ENCODE peak calls at places on chromosome 17, in ten cellular contexts. Y, D, K, X, C, P, R, A, T and B are unnamed samples.

GRCh38 chr17:82376042-82376730 is 4.6 kb downstream of the UTS2R start:
- DNase-seq in Y (no peak), D (no peak), K (no peak), X (no peak), C (no peak), P (no peak), R (no peak), A (no peak), T (no peak), B (no peak)

GRCh38 chr17:62968445-62968923 is 2.4 kb downstream of the TANC2 start:
- DNase-seq in Y (no peak), D (peak), K (peak), X (peak), C (peak), P (peak), R (peak), A (no peak), T (peak), B (peak)

GRCh38 chr17:57862990-57863667 is 13.3 kb upstream of the MRPS23 start:
- DNase-seq in Y (no peak), D (no peak), K (no peak), X (no peak), C (no peak), P (peak), R (no peak), A (no peak), T (no peak), B (no peak)

GRCh38 chr17:69093279-69093789 is 32.6 kb upstream of the ABCA9 start:
- DNase-seq in Y (no peak), D (peak), K (no peak), X (no peak), C (no peak), P (no peak), R (no peak), A (no peak), T (no peak), B (no peak)

GRCh38 chr17:38742431-38743308 is 5.5 kb downstream of the PCGF2 start:
- DNase-seq in Y (no peak), D (peak), K (no peak), X (no peak), C (peak), P (no peak), R (peak), A (peak), T (no peak), B (peak)

GRCh38 chr17:50206604-50207293 is 5.3 kb upstream of the COL1A1 start:
- DNase-seq in Y (peak), D (peak), K (peak), X (no peak), C (peak), P (peak), R (no peak), A (peak), T (peak), B (no peak)

GRCh38 chr17:44999433-44999832 is 31.3 kb upstream of the C1QL1 start:
- DNase-seq in Y (no peak), D (no peak), K (no peak), X (no peak), C (no peak), P (no peak), R (no peak), A (no peak), T (no peak), B (no peak)

GRCh38 chr17:27567563-27567859 is 63.5 kb upstream of the LGALS9 start:
- DNase-seq in Y (no peak), D (no peak), K (no peak), X (no peak), C (no peak), P (no peak), R (no peak), A (no peak), T (no peak), B (no peak)

GRCh38 chr17:58329035-58329807 is 626 bp upstream of the TSPOAP1 start:
- DNase-seq in Y (no peak), D (no peak), K (peak), X (peak), C (peak), P (no peak), R (no peak), A (no peak), T (peak), B (peak)

GRCh38 chr17:1972429-1973160 is 52.5 kb downstream of the RTN4RL1 start:
- DNase-seq in Y (no peak), D (no peak), K (no peak), X (no peak), C (peak), P (no peak), R (no peak), A (no peak), T (no peak), B (no peak)

GRCh38 chr17:35515027-35515426 is 22.5 kb downstream of the SLFN12L start:
- DNase-seq in Y (no peak), D (no peak), K (no peak), X (no peak), C (no peak), P (no peak), R (no peak), A (no peak), T (no peak), B (no peak)

GRCh38 chr17:19743101-19744100 is 4.7 kb downstream of the ALDH3A1 start:
- DNase-seq in Y (peak), D (no peak), K (no peak), X (no peak), C (no peak), P (no peak), R (no peak), A (no peak), T (no peak), B (no peak)

GRCh38 chr17:57989011-57989345 is 924 bp upstream of the VEZF1 start:
- DNase-seq in Y (peak), D (peak), K (peak), X (no peak), C (no peak), P (peak), R (no peak), A (no peak), T (no peak), B (no peak)

GRCh38 chr17:42748202-42748905 is 3.5 kb upstream of the EZH1 start:
- DNase-seq in Y (no peak), D (no peak), K (no peak), X (no peak), C (no peak), P (no peak), R (no peak), A (no peak), T (no peak), B (no peak)

GRCh38 chr17:29138991-29139682 is 41.1 kb downstream of the MYO18A start:
- DNase-seq in Y (peak), D (no peak), K (no peak), X (no peak), C (peak), P (no peak), R (no peak), A (no peak), T (no peak), B (no peak)

GRCh38 chr17:57678393-57678792 is 66.7 kb downstream of the CCDC182 start:
- DNase-seq in Y (peak), D (no peak), K (no peak), X (no peak), C (no peak), P (peak), R (no peak), A (peak), T (no peak), B (no peak)

GRCh38 chr17:7252176-7253043 is at the start of gene ELP5:
- DNase-seq in Y (peak), D (peak), K (peak), X (peak), C (peak), P (peak), R (peak), A (peak), T (peak), B (peak)

GRCh38 chr17:64326420-64327054 is 63.5 kb upstream of the TEX2 start:
- DNase-seq in Y (peak), D (peak), K (no peak), X (no peak), C (peak), P (no peak), R (peak), A (no peak), T (no peak), B (peak)

GRCh38 chr17:43559161-43559816 is 13.1 kb upstream of the ETV4 start:
- DNase-seq in Y (no peak), D (no peak), K (no peak), X (no peak), C (no peak), P (peak), R (no peak), A (no peak), T (no peak), B (no peak)

GRCh38 chr17:36461330-36462110 is 25.0 kb upstream of the ZNHIT3 start:
- DNase-seq in Y (no peak), D (no peak), K (no peak), X (no peak), C (no peak), P (peak), R (no peak), A (no peak), T (no peak), B (no peak)

GRCh38 chr17:28725660-28726395 is at the start of gene TLCD1:
- DNase-seq in Y (peak), D (peak), K (peak), X (no peak), C (peak), P (peak), R (no peak), A (peak), T (peak), B (no peak)

GRCh38 chr17:82974136-82974952 is 105.1 kb upstream of the METRNL start:
- DNase-seq in Y (no peak), D (no peak), K (no peak), X (no peak), C (no peak), P (peak), R (no peak), A (no peak), T (no peak), B (no peak)

DNA sequence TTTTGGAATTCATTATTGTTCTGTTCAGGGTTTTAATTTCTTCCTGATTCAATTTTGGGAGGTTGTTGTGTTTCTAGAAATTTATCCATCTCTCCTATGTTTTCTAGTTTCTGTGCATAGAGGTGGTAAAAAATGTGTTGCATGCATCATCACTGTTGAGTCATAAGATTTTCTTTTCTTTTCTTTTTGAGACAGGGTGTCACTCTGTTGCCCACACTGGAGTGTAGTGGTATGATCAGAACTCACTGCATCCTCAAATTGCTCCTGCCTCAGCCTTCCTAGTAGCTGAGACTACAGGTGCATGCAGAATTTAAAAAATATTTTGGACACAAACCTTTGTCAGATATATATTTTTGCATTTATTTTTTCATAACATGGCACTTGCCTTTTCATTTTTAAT is 184.8 kb downstream of the BCAS3 start:
- DNase-seq in Y (no peak), D (no peak), K (no peak), X (no peak), C (no peak), P (no peak), R (no peak), A (no peak), T (no peak), B (no peak)
- TF ChIP-seq CTCF in Y (no peak), D (no peak), K (no peak), X (no peak), C (no peak), P (no peak), R (no peak), A (no peak), T (no peak), B (no peak)

DNA sequence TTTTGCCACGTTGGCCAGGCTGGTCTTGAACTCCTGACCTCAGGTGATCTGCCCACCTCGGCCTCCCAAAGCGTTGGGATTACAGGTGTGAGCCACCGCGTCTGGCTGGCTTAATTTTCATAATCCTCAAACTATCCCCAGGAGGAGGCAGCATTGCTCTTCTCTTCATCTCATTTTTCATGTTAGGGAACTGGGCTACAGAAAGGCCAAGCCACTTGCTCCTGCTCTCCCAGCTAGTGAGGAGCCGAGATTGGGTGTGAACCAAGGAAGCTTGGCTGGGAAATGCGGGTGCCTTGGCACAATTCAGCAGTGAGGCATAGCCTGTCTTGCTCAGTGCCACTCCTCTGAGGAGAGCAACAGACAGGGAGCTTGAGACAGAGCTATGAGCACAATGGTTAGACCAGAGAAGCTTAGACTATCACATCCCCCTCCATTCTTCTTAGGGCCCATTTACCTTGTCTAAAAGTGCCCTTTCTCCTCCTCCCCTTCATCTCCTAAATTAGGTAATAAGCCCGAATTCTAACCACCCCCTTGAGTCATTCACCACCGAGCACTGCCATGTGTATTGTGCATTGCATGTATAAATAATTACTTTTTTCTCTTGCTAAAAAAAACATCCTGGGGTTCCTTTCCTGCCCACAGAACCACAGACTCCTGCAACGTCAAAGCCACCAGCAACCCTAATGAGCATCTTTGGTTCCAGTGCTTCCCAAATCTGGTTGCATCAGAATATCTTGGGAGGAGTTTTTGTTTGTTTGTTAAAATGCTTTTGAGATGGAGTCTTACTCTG is 20.0 kb upstream of the KIF19 start:
- DNase-seq in Y (no peak), D (no peak), K (peak), X (no peak), C (no peak), P (peak), R (no peak), A (no peak), T (no peak), B (no peak)
- TF ChIP-seq CTCF in Y (no peak), D (no peak), K (peak), X (no peak), C (no peak), P (peak), R (no peak), A (no peak), T (no peak), B (no peak)

DNA sequence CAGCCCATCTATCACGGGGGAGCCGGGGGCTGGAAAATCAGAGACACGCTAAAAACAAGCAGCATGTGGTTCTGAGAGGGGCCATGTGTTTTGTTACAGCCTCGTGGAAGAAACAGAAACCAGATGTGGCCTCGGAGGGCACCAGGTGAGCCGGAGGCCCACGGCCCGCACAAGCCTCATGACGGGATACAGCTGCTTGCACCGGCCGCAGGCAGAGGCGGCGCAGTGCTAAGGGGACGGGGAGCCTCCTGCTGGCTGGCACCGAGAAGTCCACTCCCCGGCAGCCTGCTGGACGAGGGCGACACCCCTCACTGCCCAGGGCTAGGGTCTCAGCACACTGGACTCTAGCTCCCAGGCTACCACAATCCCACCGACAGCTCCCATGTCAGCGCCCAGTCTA is 19.2 kb downstream of the NDUFAF8 start:
- DNase-seq in Y (no peak), D (no peak), K (peak), X (no peak), C (no peak), P (peak), R (no peak), A (no peak), T (peak), B (no peak)
- TF ChIP-seq CTCF in Y (no peak), D (no peak), K (peak), X (no peak), C (no peak), P (peak), R (no peak), A (no peak), T (no peak), B (no peak)

DNA sequence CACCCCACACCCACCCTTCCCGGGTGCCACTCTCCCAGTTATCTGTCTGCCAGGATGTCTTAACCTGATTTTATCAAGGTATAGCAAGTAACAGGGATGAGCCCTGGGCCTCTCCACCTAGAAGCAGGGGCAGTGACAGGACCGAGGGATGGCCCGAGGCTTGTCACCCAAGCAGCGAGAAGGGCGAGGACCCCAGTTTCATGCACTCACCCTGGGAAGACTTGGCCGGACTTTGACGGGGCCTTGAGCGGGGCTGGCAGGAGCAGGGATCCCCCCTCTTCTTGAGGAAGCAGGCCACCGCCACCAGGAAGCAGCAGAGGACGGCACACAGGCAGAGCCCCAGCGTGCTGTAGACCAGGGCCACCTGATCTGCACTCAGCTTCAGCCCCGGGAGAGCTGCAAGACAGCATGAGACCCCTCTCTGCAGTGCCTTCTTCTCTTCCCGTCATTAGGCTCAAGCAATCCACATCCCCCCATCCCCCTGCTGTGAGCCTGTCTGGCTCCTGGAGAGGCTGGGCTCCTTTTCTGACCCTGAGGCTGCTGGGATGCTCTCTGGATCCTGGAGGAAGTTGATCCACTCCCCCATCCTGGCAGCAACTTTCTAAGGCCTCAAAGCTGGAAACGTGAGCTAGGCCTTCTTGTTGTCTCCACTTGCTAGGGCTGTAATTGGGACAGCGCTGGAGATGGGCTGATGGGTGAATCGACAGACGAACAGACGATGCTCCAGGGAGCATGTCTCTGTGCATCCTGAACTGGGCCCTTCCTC is 31.6 kb downstream of the TNFRSF13B start:
- DNase-seq in Y (no peak), D (no peak), K (peak), X (no peak), C (no peak), P (peak), R (no peak), A (peak), T (peak), B (peak)
- TF ChIP-seq CTCF in Y (no peak), D (no peak), K (no peak), X (no peak), C (no peak), P (peak), R (no peak), A (no peak), T (no peak), B (no peak)

GRCh38 chr17:60529806-60530205 is 3.8 kb upstream of the APPBP2 start:
- DNase-seq in Y (no peak), D (no peak), K (no peak), X (no peak), C (no peak), P (peak), R (no peak), A (no peak), T (no peak), B (no peak)
- TF ChIP-seq CTCF in Y (no peak), D (no peak), K (no peak), X (no peak), C (no peak), P (no peak), R (no peak), A (no peak), T (no peak), B (no peak)

DNA sequence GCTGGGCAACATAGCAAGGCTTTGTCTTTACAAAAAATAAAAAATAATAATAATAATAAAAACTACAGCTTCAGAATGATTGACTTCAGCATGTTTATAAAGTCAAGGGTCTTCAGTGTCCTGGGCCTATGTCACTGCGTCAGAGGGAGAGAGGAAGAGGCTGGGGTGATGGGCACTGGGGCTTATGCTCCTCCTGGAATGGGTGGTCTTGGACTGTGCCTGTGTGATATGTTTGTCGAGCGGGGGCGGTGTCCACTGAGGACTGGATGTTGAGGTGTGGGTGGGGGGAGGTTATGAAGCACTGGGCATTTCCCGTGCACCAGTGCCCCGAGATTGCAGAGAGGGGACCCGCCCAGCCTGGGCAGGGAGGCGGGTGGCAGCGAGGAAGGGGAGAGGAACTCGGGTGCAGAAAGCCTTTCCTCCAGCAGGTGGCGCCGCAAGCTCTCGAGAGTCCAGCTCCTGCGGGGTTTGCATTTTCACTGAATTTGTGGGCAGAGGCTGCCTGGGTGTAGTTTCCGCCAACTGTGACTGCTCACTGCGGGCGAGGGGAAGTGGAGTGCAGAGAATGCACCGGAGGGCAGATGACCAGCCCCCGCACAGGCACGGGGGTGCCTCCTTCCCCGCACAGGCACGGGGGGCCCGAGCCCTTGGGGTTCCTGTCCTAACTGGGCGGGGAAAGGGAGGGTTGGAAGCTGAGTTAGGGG is 190.5 kb downstream of the SEC14L1 start:
- DNase-seq in Y (peak), D (peak), K (peak), X (peak), C (peak), P (peak), R (peak), A (peak), T (peak), B (peak)
- TF ChIP-seq CTCF in Y (peak), D (peak), K (peak), X (peak), C (peak), P (peak), R (peak), A (peak), T (peak), B (peak)

GRCh38 chr17:14515015-14515414 is 214.1 kb downstream of the HS3ST3B1 start:
- DNase-seq in Y (no peak), D (peak), K (no peak), X (no peak), C (no peak), P (no peak), R (no peak), A (no peak), T (no peak), B (no peak)
- TF ChIP-seq CTCF in Y (no peak), D (peak), K (no peak), X (no peak), C (no peak), P (peak), R (no peak), A (no peak), T (no peak), B (no peak)

GRCh38 chr17:75778861-75779249 is 5.8 kb upstream of the UNK start:
- DNase-seq in Y (no peak), D (no peak), K (peak), X (no peak), C (peak), P (no peak), R (no peak), A (peak), T (peak), B (no peak)
- TF ChIP-seq CTCF in Y (peak), D (peak), K (peak), X (peak), C (peak), P (peak), R (peak), A (peak), T (peak), B (peak)

DNA sequence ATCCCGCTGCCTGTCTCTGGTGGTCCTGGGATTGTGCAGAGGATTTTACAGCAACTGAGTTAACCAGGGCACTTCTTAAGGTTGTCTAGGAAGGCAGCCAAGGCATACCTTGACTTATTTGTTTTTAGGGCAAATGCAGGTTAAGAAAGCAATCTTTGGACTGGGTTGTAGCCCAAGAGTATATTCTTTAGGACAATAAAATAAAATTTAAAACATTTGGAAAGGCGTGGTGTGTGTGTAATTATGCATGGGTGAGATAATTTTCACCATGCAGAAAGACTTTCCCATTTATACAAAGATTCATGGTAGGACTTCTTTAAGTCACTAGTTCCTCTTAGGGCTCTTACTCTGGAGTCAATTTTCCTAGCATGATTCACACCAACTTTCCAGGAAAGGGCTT is 93.1 kb downstream of the SPACA3 start:
- DNase-seq in Y (no peak), D (no peak), K (no peak), X (no peak), C (no peak), P (no peak), R (no peak), A (no peak), T (no peak), B (no peak)
- TF ChIP-seq CTCF in Y (no peak), D (no peak), K (no peak), X (no peak), C (no peak), P (no peak), R (no peak), A (no peak), T (no peak), B (no peak)